ENCODE peak calls at places on chromosome 3, in nine cellular contexts. One of them, this sample, is unnamed.
A peak's percentile ranks its signal among the peaks of the same experiment; 100 is the strongest.

GRCh38 chr3:99693636-99694035 is 55.2 kb downstream of the COL8A1 start:
- DNase-seq in body of pancreas: no peak
- DNase-seq in fibroblast of mammary gland: no peak
- DNase-seq in lower lobe of right lung: no peak
- DNase-seq in GM23338: no peak
- DNase-seq in HFF-Myc: no peak
- DNase-seq in dorsolateral prefrontal cortex: no peak
- DNase-seq in HL-60: no peak
- DNase-seq in tibial nerve: no peak
- DNase-seq in this sample: no peak

GRCh38 chr3:6447166-6447801 is 413.6 kb upstream of the GRM7 start:
- DNase-seq in HL-60: no peak
- DNase-seq in GM23338: no peak
- DNase-seq in dorsolateral prefrontal cortex: no peak
- DNase-seq in fibroblast of mammary gland: no peak
- DNase-seq in HFF-Myc: no peak
- DNase-seq in body of pancreas: no peak
- DNase-seq in lower lobe of right lung: no peak
- DNase-seq in tibial nerve: no peak
- DNase-seq in this sample: no peak

GRCh38 chr3:71621802-71622537 is 38.4 kb upstream of the FOXP1 start:
- DNase-seq in GM23338: no peak
- DNase-seq in HL-60: no peak
- DNase-seq in HFF-Myc: no peak
- DNase-seq in lower lobe of right lung: no peak
- DNase-seq in body of pancreas: no peak
- DNase-seq in fibroblast of mammary gland: no peak
- DNase-seq in dorsolateral prefrontal cortex: no peak
- DNase-seq in tibial nerve: no peak
- DNase-seq in this sample: no peak

GRCh38 chr3:49462222-49462621 is 7.8 kb upstream of the DAG1 start:
- DNase-seq in HFF-Myc: no peak
- DNase-seq in lower lobe of right lung: no peak
- DNase-seq in fibroblast of mammary gland: peak; percentile 29
- DNase-seq in tibial nerve: no peak
- DNase-seq in HL-60: no peak
- DNase-seq in dorsolateral prefrontal cortex: no peak
- DNase-seq in body of pancreas: no peak
- DNase-seq in GM23338: no peak
- DNase-seq in this sample: peak; percentile 63

GRCh38 chr3:24067483-24067882 is 122.4 kb downstream of the NR1D2 start:
- DNase-seq in fibroblast of mammary gland: peak; percentile 59
- DNase-seq in HL-60: no peak
- DNase-seq in body of pancreas: no peak
- DNase-seq in GM23338: no peak
- DNase-seq in HFF-Myc: no peak
- DNase-seq in dorsolateral prefrontal cortex: no peak
- DNase-seq in lower lobe of right lung: no peak
- DNase-seq in tibial nerve: no peak
- DNase-seq in this sample: peak; percentile 42

GRCh38 chr3:157175678-157176077 is 15.7 kb upstream of the CCNL1 start:
- DNase-seq in fibroblast of mammary gland: no peak
- DNase-seq in dorsolateral prefrontal cortex: no peak
- DNase-seq in GM23338: peak; percentile 43
- DNase-seq in HFF-Myc: no peak
- DNase-seq in tibial nerve: no peak
- DNase-seq in body of pancreas: peak; percentile 28
- DNase-seq in HL-60: peak; percentile 31
- DNase-seq in lower lobe of right lung: peak; percentile 71
- DNase-seq in this sample: peak; percentile 38

GRCh38 chr3:184154909-184155643 is at the start of gene DVL3:
- DNase-seq in GM23338: peak; percentile 70
- DNase-seq in tibial nerve: peak; percentile 24
- DNase-seq in fibroblast of mammary gland: peak; percentile 55
- DNase-seq in dorsolateral prefrontal cortex: peak; percentile 47
- DNase-seq in HL-60: no peak
- DNase-seq in lower lobe of right lung: peak; percentile 86
- DNase-seq in HFF-Myc: no peak
- DNase-seq in body of pancreas: peak; percentile 73
- DNase-seq in this sample: peak; percentile 57

GRCh38 chr3:57727096-57727495 is 29.0 kb upstream of the SLMAP start:
- DNase-seq in HFF-Myc: no peak
- DNase-seq in body of pancreas: no peak
- DNase-seq in GM23338: no peak
- DNase-seq in lower lobe of right lung: no peak
- DNase-seq in dorsolateral prefrontal cortex: no peak
- DNase-seq in fibroblast of mammary gland: peak; percentile 16
- DNase-seq in HL-60: no peak
- DNase-seq in tibial nerve: no peak
- DNase-seq in this sample: no peak

GRCh38 chr3:129001101-129001816 is at the start of gene EFCC1:
- DNase-seq in lower lobe of right lung: peak; percentile 71
- DNase-seq in HFF-Myc: no peak
- DNase-seq in HL-60: no peak
- DNase-seq in fibroblast of mammary gland: no peak
- DNase-seq in tibial nerve: peak; percentile 36
- DNase-seq in body of pancreas: peak; percentile 45
- DNase-seq in dorsolateral prefrontal cortex: no peak
- DNase-seq in GM23338: peak; percentile 83
- DNase-seq in this sample: no peak

GRCh38 chr3:10294030-10294591 is 1.4 kb upstream of the GHRL start:
- DNase-seq in GM23338: no peak
- DNase-seq in body of pancreas: no peak
- DNase-seq in lower lobe of right lung: no peak
- DNase-seq in fibroblast of mammary gland: no peak
- DNase-seq in HL-60: no peak
- DNase-seq in tibial nerve: no peak
- DNase-seq in HFF-Myc: no peak
- DNase-seq in dorsolateral prefrontal cortex: no peak
- DNase-seq in this sample: no peak

GRCh38 chr3:136293279-136293678 is 43.1 kb downstream of the PCCB start:
- DNase-seq in HFF-Myc: no peak
- DNase-seq in HL-60: no peak
- DNase-seq in GM23338: no peak
- DNase-seq in dorsolateral prefrontal cortex: no peak
- DNase-seq in body of pancreas: no peak
- DNase-seq in lower lobe of right lung: no peak
- DNase-seq in tibial nerve: no peak
- DNase-seq in fibroblast of mammary gland: no peak
- DNase-seq in this sample: no peak

GRCh38 chr3:128727996-128728395 is 2.0 kb downstream of the RAB7A start:
- DNase-seq in body of pancreas: no peak
- DNase-seq in HFF-Myc: no peak
- DNase-seq in GM23338: no peak
- DNase-seq in lower lobe of right lung: no peak
- DNase-seq in HL-60: no peak
- DNase-seq in tibial nerve: no peak
- DNase-seq in fibroblast of mammary gland: peak; percentile 56
- DNase-seq in dorsolateral prefrontal cortex: no peak
- DNase-seq in this sample: no peak

GRCh38 chr3:191380001-191380400 is 49.7 kb upstream of the UTS2B start:
- DNase-seq in HFF-Myc: no peak
- DNase-seq in HL-60: no peak
- DNase-seq in dorsolateral prefrontal cortex: no peak
- DNase-seq in body of pancreas: no peak
- DNase-seq in lower lobe of right lung: no peak
- DNase-seq in fibroblast of mammary gland: peak; percentile 33
- DNase-seq in GM23338: no peak
- DNase-seq in tibial nerve: no peak
- DNase-seq in this sample: no peak

GRCh38 chr3:197913981-197914380 is 36.0 kb upstream of the RPL35A start:
- DNase-seq in dorsolateral prefrontal cortex: no peak
- DNase-seq in fibroblast of mammary gland: no peak
- DNase-seq in tibial nerve: no peak
- DNase-seq in HFF-Myc: no peak
- DNase-seq in body of pancreas: no peak
- DNase-seq in HL-60: no peak
- DNase-seq in lower lobe of right lung: no peak
- DNase-seq in GM23338: no peak
- DNase-seq in this sample: no peak

GRCh38 chr3:127002195-127003174 is 19.6 kb downstream of the PLXNA1 start:
- DNase-seq in GM23338: peak; percentile 95
- DNase-seq in fibroblast of mammary gland: peak; percentile 90
- DNase-seq in body of pancreas: peak; percentile 79
- DNase-seq in tibial nerve: peak; percentile 74
- DNase-seq in HFF-Myc: peak; percentile 83
- DNase-seq in HL-60: no peak
- DNase-seq in lower lobe of right lung: peak; percentile 90
- DNase-seq in dorsolateral prefrontal cortex: peak; percentile 38
- DNase-seq in this sample: peak; percentile 95
- TF ChIP-seq CTCF in GM23338: peak; percentile 55
- TF ChIP-seq CTCF in fibroblast of mammary gland: peak; percentile 44
- TF ChIP-seq CTCF in body of pancreas: peak; percentile 32
- TF ChIP-seq CTCF in tibial nerve: peak; percentile 48
- TF ChIP-seq CTCF in HFF-Myc: peak; percentile 64
- TF ChIP-seq CTCF in HL-60: no peak
- TF ChIP-seq CTCF in lower lobe of right lung: peak; percentile 57
- TF ChIP-seq CTCF in dorsolateral prefrontal cortex: peak; percentile 41
- TF ChIP-seq CTCF in this sample: peak; percentile 47

GRCh38 chr3:189340680-189341460 is 169.1 kb downstream of the TPRG1 start:
- DNase-seq in HL-60: no peak
- DNase-seq in lower lobe of right lung: no peak
- DNase-seq in fibroblast of mammary gland: peak; percentile 17
- DNase-seq in GM23338: peak; percentile 73
- DNase-seq in body of pancreas: no peak
- DNase-seq in dorsolateral prefrontal cortex: no peak
- DNase-seq in tibial nerve: no peak
- DNase-seq in HFF-Myc: no peak
- DNase-seq in this sample: no peak

GRCh38 chr3:189338366-189338765 is 166.6 kb downstream of the TPRG1 start:
- DNase-seq in tibial nerve: no peak
- DNase-seq in body of pancreas: no peak
- DNase-seq in HFF-Myc: no peak
- DNase-seq in dorsolateral prefrontal cortex: no peak
- DNase-seq in fibroblast of mammary gland: no peak
- DNase-seq in GM23338: no peak
- DNase-seq in lower lobe of right lung: no peak
- DNase-seq in HL-60: no peak
- DNase-seq in this sample: no peak

GRCh38 chr3:189334064-189334920 is 162.5 kb downstream of the TPRG1 start:
- DNase-seq in body of pancreas: no peak
- DNase-seq in lower lobe of right lung: no peak
- DNase-seq in dorsolateral prefrontal cortex: no peak
- DNase-seq in fibroblast of mammary gland: peak; percentile 17
- DNase-seq in tibial nerve: no peak
- DNase-seq in HFF-Myc: no peak
- DNase-seq in HL-60: no peak
- DNase-seq in GM23338: no peak
- DNase-seq in this sample: peak; percentile 22

GRCh38 chr3:189339996-189340395 is 168.2 kb downstream of the TPRG1 start:
- DNase-seq in fibroblast of mammary gland: no peak
- DNase-seq in GM23338: no peak
- DNase-seq in tibial nerve: no peak
- DNase-seq in body of pancreas: no peak
- DNase-seq in lower lobe of right lung: no peak
- DNase-seq in HL-60: no peak
- DNase-seq in HFF-Myc: no peak
- DNase-seq in dorsolateral prefrontal cortex: no peak
- DNase-seq in this sample: no peak

GRCh38 chr3:189337672-189338071 is 165.9 kb downstream of the TPRG1 start:
- DNase-seq in lower lobe of right lung: no peak
- DNase-seq in GM23338: peak; percentile 33
- DNase-seq in tibial nerve: no peak
- DNase-seq in fibroblast of mammary gland: no peak
- DNase-seq in HL-60: no peak
- DNase-seq in dorsolateral prefrontal cortex: no peak
- DNase-seq in body of pancreas: no peak
- DNase-seq in HFF-Myc: no peak
- DNase-seq in this sample: no peak
- TF ChIP-seq CTCF in lower lobe of right lung: no peak
- TF ChIP-seq CTCF in GM23338: peak; percentile 11
- TF ChIP-seq CTCF in tibial nerve: no peak
- TF ChIP-seq CTCF in fibroblast of mammary gland: no peak
- TF ChIP-seq CTCF in HL-60: no peak
- TF ChIP-seq CTCF in dorsolateral prefrontal cortex: no peak
- TF ChIP-seq CTCF in body of pancreas: no peak
- TF ChIP-seq CTCF in HFF-Myc: no peak
- TF ChIP-seq CTCF in this sample: no peak

DNA sequence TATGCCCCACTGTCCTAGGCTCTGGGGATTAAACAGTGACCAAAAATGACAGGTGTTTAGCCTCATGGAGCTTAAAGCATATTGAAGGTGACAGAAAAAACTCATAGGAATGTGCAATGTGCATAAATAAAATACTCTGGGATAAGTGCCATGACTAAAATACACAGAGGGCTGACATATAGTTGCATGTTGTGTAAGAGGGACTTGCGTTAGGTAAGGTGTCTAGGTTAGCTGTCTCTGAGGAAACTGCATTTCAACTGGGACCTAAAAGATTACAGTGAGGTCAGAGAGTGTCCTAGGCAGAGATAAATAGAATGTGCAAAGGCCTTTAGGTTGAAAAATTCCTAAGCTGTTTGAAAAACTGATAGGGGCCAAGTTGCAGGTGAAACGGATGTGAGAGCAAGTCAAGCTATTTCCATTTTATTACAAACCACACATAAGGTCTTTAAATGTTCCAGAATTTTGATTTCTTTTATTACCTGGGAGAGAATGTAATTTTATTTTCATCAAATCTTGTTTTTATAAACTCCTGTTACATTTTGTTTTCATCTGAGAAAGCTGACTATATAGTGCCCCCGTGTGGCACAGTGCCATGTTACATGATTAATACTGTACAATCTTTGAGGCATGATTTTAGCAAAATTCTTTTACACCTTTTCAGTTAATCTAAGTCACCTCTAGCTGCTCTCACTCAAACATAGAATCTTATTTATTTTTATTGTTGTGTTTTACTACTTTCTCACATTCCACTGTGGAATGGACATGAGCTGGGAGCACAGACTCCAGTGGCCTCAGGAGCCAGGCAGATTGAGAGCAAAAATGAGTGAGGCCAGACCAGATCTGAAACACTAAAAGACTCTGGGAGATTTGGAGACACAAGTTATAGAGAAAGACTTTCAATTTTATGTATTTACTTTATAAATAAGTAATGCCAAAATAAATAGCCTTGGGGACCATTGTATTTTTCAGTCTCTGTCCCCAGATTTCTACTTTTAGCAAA is 259.6 kb upstream of the ZNF717 start:
- DNase-seq in HFF-Myc: no peak
- DNase-seq in GM23338: peak; percentile 72
- DNase-seq in tibial nerve: peak; percentile 26
- DNase-seq in lower lobe of right lung: no peak
- DNase-seq in HL-60: no peak
- DNase-seq in body of pancreas: peak; percentile 37
- DNase-seq in dorsolateral prefrontal cortex: no peak
- DNase-seq in fibroblast of mammary gland: peak; percentile 42
- DNase-seq in this sample: peak; percentile 60
- TF ChIP-seq CTCF in HFF-Myc: no peak
- TF ChIP-seq CTCF in GM23338: peak; percentile 100
- TF ChIP-seq CTCF in tibial nerve: peak; percentile 33
- TF ChIP-seq CTCF in lower lobe of right lung: peak; percentile 39
- TF ChIP-seq CTCF in HL-60: peak; percentile 27
- TF ChIP-seq CTCF in body of pancreas: peak; percentile 36
- TF ChIP-seq CTCF in dorsolateral prefrontal cortex: peak; percentile 42
- TF ChIP-seq CTCF in fibroblast of mammary gland: peak; percentile 36
- TF ChIP-seq CTCF in this sample: peak; percentile 29

DNA sequence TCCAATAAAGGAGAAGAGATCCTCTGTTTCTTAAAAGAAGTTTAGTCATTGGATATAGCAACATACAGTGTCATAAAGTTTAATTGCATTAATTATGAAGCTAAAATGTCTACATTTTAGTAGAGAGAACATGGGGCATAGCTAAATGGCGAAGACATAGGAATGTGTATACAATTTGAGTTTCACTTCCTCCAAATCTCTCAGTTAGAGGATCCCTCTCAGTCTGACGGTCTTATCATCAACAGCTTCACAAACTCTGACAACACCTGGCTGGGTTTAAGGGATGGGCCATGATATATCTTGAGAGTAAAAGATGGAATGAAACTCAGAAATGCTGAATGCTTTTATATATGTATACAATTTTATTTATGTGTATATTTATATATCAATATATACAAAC is 111.4 kb downstream of the TIGIT start:
- DNase-seq in dorsolateral prefrontal cortex: no peak
- DNase-seq in GM23338: no peak
- DNase-seq in body of pancreas: no peak
- DNase-seq in HL-60: no peak
- DNase-seq in fibroblast of mammary gland: no peak
- DNase-seq in HFF-Myc: no peak
- DNase-seq in lower lobe of right lung: no peak
- DNase-seq in tibial nerve: no peak
- DNase-seq in this sample: no peak
- TF ChIP-seq CTCF in dorsolateral prefrontal cortex: no peak
- TF ChIP-seq CTCF in GM23338: no peak
- TF ChIP-seq CTCF in body of pancreas: no peak
- TF ChIP-seq CTCF in HL-60: no peak
- TF ChIP-seq CTCF in fibroblast of mammary gland: no peak
- TF ChIP-seq CTCF in HFF-Myc: no peak
- TF ChIP-seq CTCF in lower lobe of right lung: no peak
- TF ChIP-seq CTCF in tibial nerve: no peak
- TF ChIP-seq CTCF in this sample: no peak